ENCODE peak calls at places on chromosomes 5 and 9, in five cellular contexts. R is body of pancreas, E is IMR-90, X is ovary, H is cardiac muscle cell. J is an unnamed sample.

GRCh38 chr5:35803221-35803651 is 53.5 kb upstream of the IL7R start:
- DNase-seq in R (peak), E (peak), X (peak), H (peak), J (peak)

GRCh38 chr5:8826491-8826890 is 719.4 kb downstream of the SEMA5A start:
- DNase-seq in R (no peak), E (no peak), X (no peak), H (no peak), J (no peak)

GRCh38 chr5:74866653-74867162 is 521 bp upstream of the FAM169A start:
- DNase-seq in R (no peak), E (no peak), X (peak), H (no peak), J (no peak)

GRCh38 chr5:124742983-124743533 is 3.4 kb downstream of the ZNF608 start:
- DNase-seq in R (peak), E (peak), X (no peak), H (peak), J (peak)

GRCh38 chr5:95883185-95884020 is 60.9 kb upstream of the GLRX start:
- DNase-seq in R (no peak), E (no peak), X (no peak), H (no peak), J (no peak)

GRCh38 chr5:132692632-132692967 is 18.8 kb downstream of the IL4 start:
- DNase-seq in R (no peak), E (no peak), X (no peak), H (peak), J (no peak)

GRCh38 chr5:148368299-148368698 is 15.5 kb upstream of the FBXO38 start:
- DNase-seq in R (no peak), E (no peak), X (no peak), H (no peak), J (no peak)

GRCh38 chr9:6055213-6055612 is 39.8 kb upstream of the RANBP6 start:
- DNase-seq in R (peak), E (peak), X (no peak), H (peak), J (peak)

GRCh38 chr5:173328896-173329369 is 719 bp upstream of the STC2 start:
- DNase-seq in R (peak), E (peak), X (no peak), H (peak), J (peak)
- H3K4me3 ChIP-seq in R (peak), E (peak), X (no peak), H (peak), J (peak)

DNA sequence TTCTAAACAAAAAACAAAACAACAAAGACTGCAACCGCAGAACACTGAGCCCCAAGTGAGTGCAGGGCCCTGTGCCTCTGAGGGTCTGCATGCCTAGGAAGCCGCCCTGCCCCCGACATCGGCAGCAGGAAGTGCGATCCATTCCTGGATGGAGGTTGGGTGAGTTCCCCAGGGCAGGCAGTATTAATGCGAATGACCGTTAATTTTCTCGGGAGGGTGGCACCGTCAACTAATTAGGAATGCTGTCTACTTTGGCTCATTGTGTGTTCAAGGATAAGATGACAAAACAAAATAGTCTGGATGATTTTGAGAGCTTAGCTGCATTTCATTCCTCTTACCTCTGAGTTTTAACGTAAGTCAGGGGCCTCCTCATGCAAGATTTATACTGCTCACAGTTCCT is 3.1 kb upstream of the NXNL2 start:
- DNase-seq in R (no peak), E (no peak), X (no peak), H (no peak), J (no peak)
- H3K27ac ChIP-seq in R (peak), E (peak), X (no peak), H (no peak), J (no peak)

DNA sequence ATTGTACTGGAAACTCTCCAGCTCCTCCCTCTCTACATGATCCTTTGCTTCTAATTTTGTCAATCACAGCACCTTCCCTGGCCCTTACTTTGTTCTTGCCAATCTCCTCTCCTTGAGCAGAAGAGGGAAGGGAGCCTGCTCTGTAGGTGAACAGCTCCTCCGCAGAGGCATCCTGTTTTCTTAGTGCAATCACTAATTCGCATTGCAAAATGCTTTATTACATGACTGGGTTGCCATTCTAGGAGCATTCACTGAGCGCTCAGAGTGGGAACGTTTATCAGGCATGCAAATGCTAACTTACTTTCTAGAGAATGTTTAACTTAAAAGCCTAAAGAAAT is 416 bp upstream of the SNX18 start:
- DNase-seq in R (no peak), E (no peak), X (no peak), H (no peak), J (no peak)
- H3K4me3 ChIP-seq in R (no peak), E (peak), X (peak), H (peak), J (peak)

DNA sequence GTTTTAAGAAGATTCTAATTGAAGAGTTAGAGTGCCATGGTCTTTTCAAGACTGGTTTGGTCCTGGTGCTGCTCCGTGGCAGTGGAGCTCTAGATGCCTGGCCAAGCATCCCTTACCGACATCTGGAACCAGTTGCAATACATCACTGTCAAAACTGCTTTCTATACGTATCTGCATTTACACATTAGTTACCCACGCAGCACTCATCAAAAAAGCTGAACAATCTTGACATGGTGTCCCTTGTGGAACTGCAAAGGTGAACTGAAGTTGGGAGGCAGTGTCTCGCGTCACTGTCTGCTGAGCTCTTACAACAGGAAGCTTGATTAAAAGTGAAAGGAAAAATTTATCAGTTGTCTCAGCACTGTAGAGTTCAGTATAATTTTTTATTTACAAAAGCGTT is 82.6 kb downstream of the PBX3 start:
- DNase-seq in R (no peak), E (peak), X (peak), H (peak), J (no peak)
- H3K27ac ChIP-seq in R (peak), E (no peak), X (peak), H (no peak), J (no peak)